ENCODE peak calls at places on chromosome 21, in eight cellular contexts. One of them, this sample, is unnamed.
A peak's percentile ranks its signal among the peaks of the same experiment; 100 is the strongest.

GRCh38 chr21:34365794-34366193 is 2.0 kb downstream of the KCNE2 start:
- DNase-seq in tibial nerve: no peak
- DNase-seq in dorsolateral prefrontal cortex: no peak
- DNase-seq in PC-3: no peak
- DNase-seq in fibroblast of lung: no peak
- DNase-seq in GM06990: no peak
- DNase-seq in fibroblast of mammary gland: no peak
- DNase-seq in bronchial epithelial cell: no peak
- DNase-seq in this sample: no peak

GRCh38 chr21:15001773-15002647 is 62.8 kb downstream of the NRIP1 start:
- DNase-seq in tibial nerve: no peak
- DNase-seq in dorsolateral prefrontal cortex: no peak
- DNase-seq in bronchial epithelial cell: no peak
- DNase-seq in fibroblast of mammary gland: no peak
- DNase-seq in PC-3: no peak
- DNase-seq in GM06990: peak; percentile 23
- DNase-seq in fibroblast of lung: no peak
- DNase-seq in this sample: no peak

GRCh38 chr21:31913191-31913608 is 40.4 kb downstream of the HUNK start:
- DNase-seq in tibial nerve: no peak
- DNase-seq in dorsolateral prefrontal cortex: no peak
- DNase-seq in fibroblast of lung: no peak
- DNase-seq in fibroblast of mammary gland: no peak
- DNase-seq in bronchial epithelial cell: no peak
- DNase-seq in PC-3: no peak
- DNase-seq in GM06990: no peak
- DNase-seq in this sample: no peak

GRCh38 chr21:36478207-36478701 is 1.7 kb downstream of the CLDN14 start:
- DNase-seq in fibroblast of lung: peak; percentile 22
- DNase-seq in dorsolateral prefrontal cortex: no peak
- DNase-seq in PC-3: peak; percentile 92
- DNase-seq in GM06990: peak; percentile 24
- DNase-seq in fibroblast of mammary gland: peak; percentile 81
- DNase-seq in bronchial epithelial cell: peak; percentile 96
- DNase-seq in tibial nerve: no peak
- DNase-seq in this sample: peak; percentile 83

GRCh38 chr21:29508311-29508710 is 209.6 kb downstream of the BACH1 start:
- DNase-seq in GM06990: no peak
- DNase-seq in fibroblast of mammary gland: no peak
- DNase-seq in bronchial epithelial cell: no peak
- DNase-seq in dorsolateral prefrontal cortex: no peak
- DNase-seq in PC-3: no peak
- DNase-seq in tibial nerve: no peak
- DNase-seq in fibroblast of lung: no peak
- DNase-seq in this sample: no peak

GRCh38 chr21:37855568-37856391 is 60.5 kb downstream of the KCNJ6 start:
- DNase-seq in dorsolateral prefrontal cortex: no peak
- DNase-seq in PC-3: no peak
- DNase-seq in tibial nerve: no peak
- DNase-seq in fibroblast of mammary gland: peak; percentile 45
- DNase-seq in bronchial epithelial cell: no peak
- DNase-seq in fibroblast of lung: peak; percentile 86
- DNase-seq in GM06990: no peak
- DNase-seq in this sample: no peak

GRCh38 chr21:34625194-34625593 is 10.3 kb upstream of the RCAN1 start:
- DNase-seq in bronchial epithelial cell: no peak
- DNase-seq in PC-3: peak; percentile 12
- DNase-seq in dorsolateral prefrontal cortex: no peak
- DNase-seq in GM06990: no peak
- DNase-seq in tibial nerve: no peak
- DNase-seq in fibroblast of mammary gland: no peak
- DNase-seq in fibroblast of lung: no peak
- DNase-seq in this sample: no peak

GRCh38 chr21:22791986-22792560 is 1793.9 kb downstream of the NCAM2 start:
- DNase-seq in fibroblast of lung: peak; percentile 65
- DNase-seq in GM06990: no peak
- DNase-seq in dorsolateral prefrontal cortex: no peak
- DNase-seq in PC-3: peak; percentile 77
- DNase-seq in tibial nerve: peak; percentile 34
- DNase-seq in fibroblast of mammary gland: peak; percentile 28
- DNase-seq in bronchial epithelial cell: peak; percentile 25
- DNase-seq in this sample: no peak

GRCh38 chr21:30713786-30714185 is 4.8 kb downstream of the KRTAP21-3 start:
- DNase-seq in tibial nerve: no peak
- DNase-seq in fibroblast of mammary gland: no peak
- DNase-seq in bronchial epithelial cell: no peak
- DNase-seq in fibroblast of lung: no peak
- DNase-seq in PC-3: no peak
- DNase-seq in GM06990: no peak
- DNase-seq in dorsolateral prefrontal cortex: no peak
- DNase-seq in this sample: no peak

GRCh38 chr21:46621457-46622182 is 13.9 kb upstream of the PRMT2 start:
- DNase-seq in dorsolateral prefrontal cortex: peak; percentile 61
- DNase-seq in fibroblast of lung: no peak
- DNase-seq in fibroblast of mammary gland: no peak
- DNase-seq in GM06990: no peak
- DNase-seq in bronchial epithelial cell: no peak
- DNase-seq in PC-3: no peak
- DNase-seq in tibial nerve: no peak
- DNase-seq in this sample: no peak

GRCh38 chr21:37273440-37273839 is 6.3 kb upstream of the VPS26C start:
- DNase-seq in fibroblast of mammary gland: no peak
- DNase-seq in dorsolateral prefrontal cortex: no peak
- DNase-seq in bronchial epithelial cell: no peak
- DNase-seq in fibroblast of lung: no peak
- DNase-seq in tibial nerve: no peak
- DNase-seq in PC-3: no peak
- DNase-seq in GM06990: no peak
- DNase-seq in this sample: no peak

GRCh38 chr21:41425954-41426655 is at the start of gene MX1:
- DNase-seq in tibial nerve: peak; percentile 64
- DNase-seq in fibroblast of lung: peak; percentile 47
- DNase-seq in bronchial epithelial cell: no peak
- DNase-seq in fibroblast of mammary gland: peak; percentile 30
- DNase-seq in GM06990: peak; percentile 92
- DNase-seq in dorsolateral prefrontal cortex: peak; percentile 37
- DNase-seq in PC-3: peak; percentile 55
- DNase-seq in this sample: peak; percentile 31

GRCh38 chr21:41428311-41428710 is 2.3 kb downstream of the MX1 start:
- DNase-seq in tibial nerve: no peak
- DNase-seq in fibroblast of mammary gland: no peak
- DNase-seq in bronchial epithelial cell: no peak
- DNase-seq in fibroblast of lung: no peak
- DNase-seq in GM06990: no peak
- DNase-seq in PC-3: no peak
- DNase-seq in dorsolateral prefrontal cortex: no peak
- DNase-seq in this sample: no peak

GRCh38 chr21:41425588-41425953 is 468 bp upstream of the MX1 start:
- DNase-seq in fibroblast of mammary gland: no peak
- DNase-seq in tibial nerve: no peak
- DNase-seq in bronchial epithelial cell: no peak
- DNase-seq in PC-3: no peak
- DNase-seq in GM06990: no peak
- DNase-seq in fibroblast of lung: no peak
- DNase-seq in dorsolateral prefrontal cortex: no peak
- DNase-seq in this sample: no peak

GRCh38 chr21:41427556-41427955 is 1.5 kb downstream of the MX1 start:
- DNase-seq in fibroblast of lung: no peak
- DNase-seq in GM06990: no peak
- DNase-seq in dorsolateral prefrontal cortex: no peak
- DNase-seq in tibial nerve: no peak
- DNase-seq in bronchial epithelial cell: no peak
- DNase-seq in PC-3: no peak
- DNase-seq in fibroblast of mammary gland: no peak
- DNase-seq in this sample: no peak

DNA sequence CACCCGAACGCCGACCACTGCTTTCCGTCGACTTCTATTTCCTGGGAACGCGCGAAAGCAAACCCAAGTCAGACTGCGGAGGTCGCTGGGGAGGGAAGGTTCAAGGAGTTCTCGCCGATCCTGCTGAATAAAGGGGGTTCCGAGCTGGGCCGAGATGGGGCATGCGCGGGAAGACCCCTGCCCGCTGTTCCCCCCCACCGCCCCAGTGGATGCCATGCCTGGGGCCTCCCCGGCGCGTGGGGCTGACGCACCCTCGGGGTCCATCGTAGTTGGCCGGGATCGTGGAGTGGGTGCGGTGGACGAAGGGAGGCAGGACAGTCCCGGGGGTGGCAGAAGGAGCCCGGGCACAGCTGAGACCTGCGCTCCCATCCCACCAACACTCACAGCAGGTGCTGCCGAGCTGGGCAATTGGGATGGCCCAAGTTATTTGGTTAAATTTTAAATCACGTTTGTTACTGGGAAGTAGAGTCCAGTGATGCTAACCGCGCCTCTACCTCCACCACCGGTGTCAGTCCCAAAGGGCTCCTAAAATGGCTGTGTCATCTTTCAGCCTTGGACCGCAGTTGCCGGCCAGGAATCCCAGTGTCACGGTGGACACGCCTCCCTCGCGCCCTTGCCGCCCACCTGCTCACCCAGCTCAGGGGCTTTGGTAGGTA is 745 bp downstream of the MX1 start:
- DNase-seq in PC-3: no peak
- DNase-seq in dorsolateral prefrontal cortex: no peak
- DNase-seq in tibial nerve: no peak
- DNase-seq in bronchial epithelial cell: no peak
- DNase-seq in fibroblast of lung: no peak
- DNase-seq in GM06990: peak; percentile 52
- DNase-seq in fibroblast of mammary gland: no peak
- DNase-seq in this sample: no peak
- H3K4me3 ChIP-seq in PC-3: peak overlapping the region; percentile 82
- H3K4me3 ChIP-seq in dorsolateral prefrontal cortex: peak overlapping the region; percentile 70
- H3K4me3 ChIP-seq in tibial nerve: peak overlapping the region; percentile 66
- H3K4me3 ChIP-seq in bronchial epithelial cell: peak overlapping the region; percentile 53
- H3K4me3 ChIP-seq in fibroblast of lung: no peak overlapping the region
- H3K4me3 ChIP-seq in GM06990: peak overlapping the region; percentile 97
- H3K4me3 ChIP-seq in fibroblast of mammary gland: peak overlapping the region; percentile 51
- H3K4me3 ChIP-seq in this sample: peak overlapping the region; percentile 62

GRCh38 chr21:26570203-26570602 is 2.9 kb downstream of the CYYR1 start:
- DNase-seq in dorsolateral prefrontal cortex: no peak
- DNase-seq in bronchial epithelial cell: no peak
- DNase-seq in fibroblast of mammary gland: no peak
- DNase-seq in fibroblast of lung: no peak
- DNase-seq in PC-3: no peak
- DNase-seq in GM06990: no peak
- DNase-seq in tibial nerve: no peak
- DNase-seq in this sample: no peak
- H3K4me3 ChIP-seq in dorsolateral prefrontal cortex: no peak overlapping the region
- H3K4me3 ChIP-seq in bronchial epithelial cell: no peak overlapping the region
- H3K4me3 ChIP-seq in fibroblast of mammary gland: no peak overlapping the region
- H3K4me3 ChIP-seq in fibroblast of lung: no peak overlapping the region
- H3K4me3 ChIP-seq in PC-3: no peak overlapping the region
- H3K4me3 ChIP-seq in GM06990: no peak overlapping the region
- H3K4me3 ChIP-seq in tibial nerve: no peak overlapping the region
- H3K4me3 ChIP-seq in this sample: no peak overlapping the region

DNA sequence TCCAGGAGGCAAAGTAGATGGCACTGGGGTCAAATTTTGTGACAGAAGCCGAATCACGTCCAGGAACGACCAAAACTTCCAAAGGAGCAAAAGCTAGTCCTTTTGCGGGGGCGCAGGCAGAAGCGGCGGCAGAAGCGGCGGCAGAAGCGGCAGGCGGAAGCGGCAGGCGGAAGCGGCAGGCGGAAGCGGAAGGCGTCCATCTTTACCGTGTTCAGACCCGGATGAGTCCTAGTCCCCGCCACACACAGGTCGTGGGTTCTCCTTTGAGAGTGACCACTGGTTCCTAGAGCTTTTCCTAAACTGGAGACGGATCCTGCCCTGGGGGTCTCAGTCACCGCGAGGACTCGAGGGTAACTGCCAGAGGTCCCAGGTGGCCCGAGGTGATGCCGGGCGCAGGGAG is 53.6 kb downstream of the POFUT2 start:
- DNase-seq in fibroblast of mammary gland: no peak
- DNase-seq in PC-3: no peak
- DNase-seq in bronchial epithelial cell: no peak
- DNase-seq in tibial nerve: no peak
- DNase-seq in fibroblast of lung: no peak
- DNase-seq in GM06990: no peak
- DNase-seq in dorsolateral prefrontal cortex: no peak
- DNase-seq in this sample: no peak
- H3K4me3 ChIP-seq in fibroblast of mammary gland: no peak overlapping the region
- H3K4me3 ChIP-seq in PC-3: no peak overlapping the region
- H3K4me3 ChIP-seq in bronchial epithelial cell: no peak overlapping the region
- H3K4me3 ChIP-seq in tibial nerve: no peak overlapping the region
- H3K4me3 ChIP-seq in fibroblast of lung: no peak overlapping the region
- H3K4me3 ChIP-seq in GM06990: no peak overlapping the region
- H3K4me3 ChIP-seq in dorsolateral prefrontal cortex: no peak overlapping the region
- H3K4me3 ChIP-seq in this sample: no peak overlapping the region

DNA sequence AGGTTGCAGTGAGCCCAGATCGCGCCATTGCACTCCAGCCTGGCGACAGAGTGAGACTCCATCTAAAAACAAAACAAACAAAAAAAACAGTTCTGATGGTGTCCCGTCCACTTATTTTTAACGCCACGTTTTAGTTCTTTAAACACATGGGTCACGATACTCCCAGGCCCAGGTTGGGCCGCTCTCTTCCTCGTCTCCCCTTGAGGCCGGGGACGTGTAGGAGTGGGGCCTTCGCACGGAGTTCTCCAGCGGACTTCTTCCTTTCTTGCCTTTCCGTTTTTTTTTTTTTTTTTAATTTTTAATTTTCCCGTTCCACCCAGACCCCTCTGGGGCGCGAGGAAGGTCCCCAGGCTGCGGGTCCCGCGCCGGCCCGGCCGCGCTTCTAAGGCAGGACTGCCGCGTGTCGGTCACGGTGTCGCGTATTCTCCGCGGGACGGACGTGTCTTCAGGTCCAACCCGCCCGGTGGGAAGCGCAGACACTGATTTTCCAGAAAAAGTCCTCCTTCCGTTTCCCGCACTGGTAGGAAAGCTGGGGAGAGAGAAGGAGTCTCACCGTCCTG is 47.5 kb upstream of the SLC19A1 start:
- DNase-seq in bronchial epithelial cell: no peak
- DNase-seq in fibroblast of mammary gland: no peak
- DNase-seq in tibial nerve: no peak
- DNase-seq in dorsolateral prefrontal cortex: no peak
- DNase-seq in PC-3: no peak
- DNase-seq in fibroblast of lung: no peak
- DNase-seq in GM06990: no peak
- DNase-seq in this sample: no peak
- H3K4me3 ChIP-seq in bronchial epithelial cell: peak overlapping the region; percentile 11
- H3K4me3 ChIP-seq in fibroblast of mammary gland: peak overlapping the region; percentile 37
- H3K4me3 ChIP-seq in tibial nerve: peak overlapping the region; percentile 23
- H3K4me3 ChIP-seq in dorsolateral prefrontal cortex: peak overlapping the region; percentile 44
- H3K4me3 ChIP-seq in PC-3: no peak overlapping the region
- H3K4me3 ChIP-seq in fibroblast of lung: peak overlapping the region; percentile 7
- H3K4me3 ChIP-seq in GM06990: peak overlapping the region; percentile 44
- H3K4me3 ChIP-seq in this sample: peak overlapping the region; percentile 26

GRCh38 chr21:41876928-41877652 is 2.1 kb downstream of the PRDM15 start:
- DNase-seq in PC-3: no peak
- DNase-seq in fibroblast of lung: no peak
- DNase-seq in bronchial epithelial cell: no peak
- DNase-seq in GM06990: no peak
- DNase-seq in tibial nerve: no peak
- DNase-seq in fibroblast of mammary gland: no peak
- DNase-seq in dorsolateral prefrontal cortex: no peak
- DNase-seq in this sample: no peak
- H3K4me3 ChIP-seq in PC-3: peak overlapping the region; percentile 74
- H3K4me3 ChIP-seq in fibroblast of lung: no peak overlapping the region
- H3K4me3 ChIP-seq in bronchial epithelial cell: no peak overlapping the region
- H3K4me3 ChIP-seq in GM06990: no peak overlapping the region
- H3K4me3 ChIP-seq in tibial nerve: no peak overlapping the region
- H3K4me3 ChIP-seq in fibroblast of mammary gland: peak overlapping the region; percentile 71
- H3K4me3 ChIP-seq in dorsolateral prefrontal cortex: peak overlapping the region; percentile 77
- H3K4me3 ChIP-seq in this sample: no peak overlapping the region

GRCh38 chr21:33022828-33023573 is 2.7 kb upstream of the OLIG2 start:
- DNase-seq in tibial nerve: no peak
- DNase-seq in GM06990: no peak
- DNase-seq in dorsolateral prefrontal cortex: no peak
- DNase-seq in bronchial epithelial cell: no peak
- DNase-seq in fibroblast of mammary gland: no peak
- DNase-seq in PC-3: no peak
- DNase-seq in fibroblast of lung: no peak
- DNase-seq in this sample: no peak
- H3K4me3 ChIP-seq in tibial nerve: no peak overlapping the region
- H3K4me3 ChIP-seq in GM06990: no peak overlapping the region
- H3K4me3 ChIP-seq in dorsolateral prefrontal cortex: peak overlapping the region; percentile 61
- H3K4me3 ChIP-seq in bronchial epithelial cell: no peak overlapping the region
- H3K4me3 ChIP-seq in fibroblast of mammary gland: no peak overlapping the region
- H3K4me3 ChIP-seq in PC-3: peak overlapping the region; percentile 14
- H3K4me3 ChIP-seq in fibroblast of lung: no peak overlapping the region
- H3K4me3 ChIP-seq in this sample: no peak overlapping the region

This sample was measured in mammary epithelial cell.